ENCODE peak calls at places on chromosomes 2 and 18, in ten cellular contexts. One of them, this sample, is unnamed.

GRCh38 chr2:175111200-175111657 is 56.8 kb downstream of the ATF2 start:
- DNase-seq in A549: peak; percentile 56
- DNase-seq in stimulated activated CD8-positive, alpha-beta memory T cell treated with anti-CD3 and anti-CD28 coated beads, Interleukin-2, amount 100 ng/mL, for 1 hour: no peak
- DNase-seq in ovary: no peak
- DNase-seq in KBM-7: peak; percentile 73
- DNase-seq in lower lobe of right lung: no peak
- DNase-seq in Right ventricle myocardium superior: no peak
- DNase-seq in HFF-Myc: peak; percentile 31
- DNase-seq in H1: no peak
- DNase-seq in NCI-H1417 treated with DMSO at 0.1 percent for 48 hours: no peak
- DNase-seq in this sample: no peak

GRCh38 chr2:231795525-231796327 is 9.5 kb downstream of the COPS7B start:
- DNase-seq in A549: peak; percentile 91
- DNase-seq in stimulated activated CD8-positive, alpha-beta memory T cell treated with anti-CD3 and anti-CD28 coated beads, Interleukin-2, amount 100 ng/mL, for 1 hour: no peak
- DNase-seq in ovary: no peak
- DNase-seq in KBM-7: peak; percentile 55
- DNase-seq in lower lobe of right lung: no peak
- DNase-seq in Right ventricle myocardium superior: no peak
- DNase-seq in HFF-Myc: peak; percentile 80
- DNase-seq in H1: no peak
- DNase-seq in NCI-H1417 treated with DMSO at 0.1 percent for 48 hours: no peak
- DNase-seq in this sample: peak; percentile 86

GRCh38 chr18:4751523-4751922 is 296.4 kb upstream of the DLGAP1 start:
- DNase-seq in A549: no peak
- DNase-seq in stimulated activated CD8-positive, alpha-beta memory T cell treated with anti-CD3 and anti-CD28 coated beads, Interleukin-2, amount 100 ng/mL, for 1 hour: no peak
- DNase-seq in ovary: no peak
- DNase-seq in KBM-7: no peak
- DNase-seq in lower lobe of right lung: no peak
- DNase-seq in Right ventricle myocardium superior: no peak
- DNase-seq in HFF-Myc: no peak
- DNase-seq in H1: no peak
- DNase-seq in NCI-H1417 treated with DMSO at 0.1 percent for 48 hours: no peak
- DNase-seq in this sample: no peak

GRCh38 chr18:72460210-72460680 is 83.9 kb downstream of the CBLN2 start:
- DNase-seq in A549: peak; percentile 24
- DNase-seq in stimulated activated CD8-positive, alpha-beta memory T cell treated with anti-CD3 and anti-CD28 coated beads, Interleukin-2, amount 100 ng/mL, for 1 hour: no peak
- DNase-seq in ovary: no peak
- DNase-seq in KBM-7: no peak
- DNase-seq in lower lobe of right lung: no peak
- DNase-seq in Right ventricle myocardium superior: no peak
- DNase-seq in HFF-Myc: no peak
- DNase-seq in H1: no peak
- DNase-seq in NCI-H1417 treated with DMSO at 0.1 percent for 48 hours: no peak
- DNase-seq in this sample: no peak

GRCh38 chr2:227783404-227784138 is 30.1 kb upstream of the CCL20 start:
- DNase-seq in A549: no peak
- DNase-seq in stimulated activated CD8-positive, alpha-beta memory T cell treated with anti-CD3 and anti-CD28 coated beads, Interleukin-2, amount 100 ng/mL, for 1 hour: no peak
- DNase-seq in ovary: no peak
- DNase-seq in KBM-7: no peak
- DNase-seq in lower lobe of right lung: no peak
- DNase-seq in Right ventricle myocardium superior: no peak
- DNase-seq in HFF-Myc: no peak
- DNase-seq in H1: no peak
- DNase-seq in NCI-H1417 treated with DMSO at 0.1 percent for 48 hours: no peak
- DNase-seq in this sample: no peak

GRCh38 chr2:240797914-240798313 is 22.1 kb downstream of the KIF1A start:
- DNase-seq in A549: no peak
- DNase-seq in stimulated activated CD8-positive, alpha-beta memory T cell treated with anti-CD3 and anti-CD28 coated beads, Interleukin-2, amount 100 ng/mL, for 1 hour: no peak
- DNase-seq in ovary: no peak
- DNase-seq in KBM-7: no peak
- DNase-seq in lower lobe of right lung: peak; percentile 34
- DNase-seq in Right ventricle myocardium superior: peak; percentile 30
- DNase-seq in HFF-Myc: no peak
- DNase-seq in H1: no peak
- DNase-seq in NCI-H1417 treated with DMSO at 0.1 percent for 48 hours: no peak
- DNase-seq in this sample: no peak

GRCh38 chr2:26914286-26914962 is 56.0 kb upstream of the MAPRE3 start:
- DNase-seq in A549: no peak
- DNase-seq in stimulated activated CD8-positive, alpha-beta memory T cell treated with anti-CD3 and anti-CD28 coated beads, Interleukin-2, amount 100 ng/mL, for 1 hour: no peak
- DNase-seq in ovary: no peak
- DNase-seq in KBM-7: no peak
- DNase-seq in lower lobe of right lung: no peak
- DNase-seq in Right ventricle myocardium superior: no peak
- DNase-seq in HFF-Myc: no peak
- DNase-seq in H1: peak; percentile 52
- DNase-seq in NCI-H1417 treated with DMSO at 0.1 percent for 48 hours: no peak
- DNase-seq in this sample: no peak

GRCh38 chr18:76875390-76876330 is 53.3 kb downstream of the ZNF236 start:
- DNase-seq in A549: peak; percentile 55
- DNase-seq in stimulated activated CD8-positive, alpha-beta memory T cell treated with anti-CD3 and anti-CD28 coated beads, Interleukin-2, amount 100 ng/mL, for 1 hour: no peak
- DNase-seq in ovary: no peak
- DNase-seq in KBM-7: peak; percentile 65
- DNase-seq in lower lobe of right lung: no peak
- DNase-seq in Right ventricle myocardium superior: no peak
- DNase-seq in HFF-Myc: no peak
- DNase-seq in H1: peak; percentile 76
- DNase-seq in NCI-H1417 treated with DMSO at 0.1 percent for 48 hours: peak; percentile 14
- DNase-seq in this sample: peak; percentile 54

GRCh38 chr2:113202305-113203216 is 28.8 kb downstream of the PSD4 start:
- DNase-seq in A549: no peak
- DNase-seq in stimulated activated CD8-positive, alpha-beta memory T cell treated with anti-CD3 and anti-CD28 coated beads, Interleukin-2, amount 100 ng/mL, for 1 hour: no peak
- DNase-seq in ovary: no peak
- DNase-seq in KBM-7: no peak
- DNase-seq in lower lobe of right lung: no peak
- DNase-seq in Right ventricle myocardium superior: no peak
- DNase-seq in HFF-Myc: no peak
- DNase-seq in H1: no peak
- DNase-seq in NCI-H1417 treated with DMSO at 0.1 percent for 48 hours: no peak
- DNase-seq in this sample: no peak

GRCh38 chr18:54529444-54529843 is 61.6 kb upstream of the DYNAP start:
- DNase-seq in A549: no peak
- DNase-seq in stimulated activated CD8-positive, alpha-beta memory T cell treated with anti-CD3 and anti-CD28 coated beads, Interleukin-2, amount 100 ng/mL, for 1 hour: no peak
- DNase-seq in ovary: no peak
- DNase-seq in KBM-7: no peak
- DNase-seq in lower lobe of right lung: no peak
- DNase-seq in Right ventricle myocardium superior: no peak
- DNase-seq in HFF-Myc: no peak
- DNase-seq in H1: no peak
- DNase-seq in NCI-H1417 treated with DMSO at 0.1 percent for 48 hours: no peak
- DNase-seq in this sample: no peak

GRCh38 chr2:148021059-148021985 is at the start of gene MBD5:
- DNase-seq in A549: peak; percentile 37
- DNase-seq in stimulated activated CD8-positive, alpha-beta memory T cell treated with anti-CD3 and anti-CD28 coated beads, Interleukin-2, amount 100 ng/mL, for 1 hour: peak; percentile 31
- DNase-seq in ovary: no peak
- DNase-seq in KBM-7: no peak
- DNase-seq in lower lobe of right lung: peak; percentile 56
- DNase-seq in Right ventricle myocardium superior: peak; percentile 45
- DNase-seq in HFF-Myc: peak; percentile 5
- DNase-seq in H1: peak; percentile 62
- DNase-seq in NCI-H1417 treated with DMSO at 0.1 percent for 48 hours: no peak
- DNase-seq in this sample: peak; percentile 63

GRCh38 chr2:113105047-113105446 is 22.4 kb upstream of the IL1RN start:
- DNase-seq in A549: peak; percentile 36
- DNase-seq in stimulated activated CD8-positive, alpha-beta memory T cell treated with anti-CD3 and anti-CD28 coated beads, Interleukin-2, amount 100 ng/mL, for 1 hour: no peak
- DNase-seq in ovary: no peak
- DNase-seq in KBM-7: no peak
- DNase-seq in lower lobe of right lung: no peak
- DNase-seq in Right ventricle myocardium superior: no peak
- DNase-seq in HFF-Myc: no peak
- DNase-seq in H1: no peak
- DNase-seq in NCI-H1417 treated with DMSO at 0.1 percent for 48 hours: no peak
- DNase-seq in this sample: no peak

GRCh38 chr2:26238301-26238958 is 6.0 kb downstream of the HADHA start:
- DNase-seq in A549: no peak
- DNase-seq in stimulated activated CD8-positive, alpha-beta memory T cell treated with anti-CD3 and anti-CD28 coated beads, Interleukin-2, amount 100 ng/mL, for 1 hour: no peak
- DNase-seq in ovary: no peak
- DNase-seq in KBM-7: peak; percentile 16
- DNase-seq in lower lobe of right lung: no peak
- DNase-seq in Right ventricle myocardium superior: no peak
- DNase-seq in HFF-Myc: no peak
- DNase-seq in H1: no peak
- DNase-seq in NCI-H1417 treated with DMSO at 0.1 percent for 48 hours: no peak
- DNase-seq in this sample: no peak

GRCh38 chr2:158753561-158754302 is 41.4 kb upstream of the DAPL1 start:
- DNase-seq in A549: peak; percentile 70
- DNase-seq in stimulated activated CD8-positive, alpha-beta memory T cell treated with anti-CD3 and anti-CD28 coated beads, Interleukin-2, amount 100 ng/mL, for 1 hour: no peak
- DNase-seq in ovary: peak; percentile 17
- DNase-seq in KBM-7: peak; percentile 81
- DNase-seq in lower lobe of right lung: no peak
- DNase-seq in Right ventricle myocardium superior: no peak
- DNase-seq in HFF-Myc: peak; percentile 53
- DNase-seq in H1: peak; percentile 56
- DNase-seq in NCI-H1417 treated with DMSO at 0.1 percent for 48 hours: no peak
- DNase-seq in this sample: peak; percentile 48

GRCh38 chr2:234596696-234597575 is 100.1 kb upstream of the ARL4C start:
- DNase-seq in A549: no peak
- DNase-seq in stimulated activated CD8-positive, alpha-beta memory T cell treated with anti-CD3 and anti-CD28 coated beads, Interleukin-2, amount 100 ng/mL, for 1 hour: no peak
- DNase-seq in ovary: no peak
- DNase-seq in KBM-7: no peak
- DNase-seq in lower lobe of right lung: no peak
- DNase-seq in Right ventricle myocardium superior: no peak
- DNase-seq in HFF-Myc: no peak
- DNase-seq in H1: no peak
- DNase-seq in NCI-H1417 treated with DMSO at 0.1 percent for 48 hours: no peak
- DNase-seq in this sample: no peak

This sample was measured in adrenal gland.